ENCODE peak calls at places on chromosomes 4 and X, in nine cellular contexts. C is astrocyte, M is heart right ventricle, K is hepatocyte, A is breast epithelium, D is endodermal cell, Q is adrenal gland, J is left lung, L is foreskin keratinocyte. S is an unnamed sample.

GRCh38 chr4:3661989-3662388 is 104.2 kb upstream of the ADRA2C start:
- DNase-seq in D (no peak), C (no peak), A (no peak), J (no peak), Q (no peak), L (no peak), M (no peak), K (no peak), S (no peak)

GRCh38 chr4:98937977-98938376 is 9.0 kb upstream of the EIF4E start:
- DNase-seq in Q (no peak), M (no peak), J (no peak), D (no peak), A (no peak), C (no peak), K (no peak), L (no peak), S (no peak)

GRCh38 chrX:115553171-115553570 is 7.8 kb upstream of the PLS3 start:
- DNase-seq in J (no peak), D (no peak), C (no peak), A (no peak), K (no peak), L (no peak), M (no peak), Q (no peak), S (no peak)

GRCh38 chr4:77355731-77356130 is 198.7 kb downstream of the CCNG2 start:
- DNase-seq in M (no peak), D (no peak), L (peak; percentile 78), A (no peak), Q (no peak), K (no peak), J (no peak), C (no peak), S (no peak)

GRCh38 chr4:9898596-9899345 is 117.3 kb downstream of the DRD5 start:
- DNase-seq in A (no peak), J (peak; percentile 55), K (peak; percentile 74), M (peak; percentile 65), D (peak; percentile 91), Q (peak; percentile 79), L (peak; percentile 24), C (no peak), S (no peak)

GRCh38 chrX:19535481-19535880 is 20.2 kb upstream of the MAP3K15 start:
- DNase-seq in C (no peak), Q (peak; percentile 35), L (no peak), M (no peak), K (peak; percentile 28), D (no peak), J (no peak), A (no peak), S (no peak)

GRCh38 chr4:110792036-110792435 is 169.2 kb upstream of the PITX2 start:
- DNase-seq in K (no peak), Q (no peak), M (no peak), J (no peak), L (no peak), A (no peak), C (no peak), D (no peak), S (no peak)

GRCh38 chrX:26649534-26649933 is 433.6 kb downstream of the MAGEB5 start:
- DNase-seq in J (no peak), M (no peak), C (no peak), L (no peak), A (no peak), K (peak; percentile 9), Q (peak; percentile 1), D (no peak), S (no peak)

GRCh38 chr4:86451560-86452322 is 91.9 kb upstream of the MAPK10 start:
- DNase-seq in Q (no peak), D (peak; percentile 59), C (peak; percentile 8), A (no peak), M (no peak), K (no peak), L (peak; percentile 83), J (no peak), S (no peak)

GRCh38 chr4:36243355-36244256 is 708 bp downstream of the ARAP2 start:
- DNase-seq in L (peak; percentile 59), J (peak; percentile 60), K (peak; percentile 68), Q (peak; percentile 23), A (peak; percentile 54), C (peak; percentile 53), M (peak; percentile 63), D (no peak), S (no peak)

GRCh38 chrX:115988825-115989224 is 181.7 kb upstream of the AGTR2 start:
- DNase-seq in L (no peak), C (no peak), Q (no peak), K (no peak), A (no peak), J (no peak), D (no peak), M (no peak), S (no peak)

GRCh38 chrX:12007881-12008280 is 130.4 kb upstream of the FRMPD4 start:
- DNase-seq in Q (no peak), L (peak; percentile 78), C (peak; percentile 89), J (no peak), M (no peak), K (no peak), A (no peak), D (no peak), S (no peak)

GRCh38 chr4:121597346-121597934 is 99.3 kb downstream of the ANXA5 start:
- DNase-seq in K (no peak), D (no peak), Q (no peak), J (no peak), C (peak; percentile 67), A (no peak), L (peak; percentile 87), M (no peak), S (no peak)

GRCh38 chrX:41265615-41266014 is 68.3 kb upstream of the DDX3X start:
- DNase-seq in K (no peak), M (peak; percentile 4), D (no peak), C (peak; percentile 67), Q (peak; percentile 55), J (no peak), L (no peak), A (no peak), S (peak; percentile 76)

GRCh38 chr4:8379281-8379680 is 61.2 kb downstream of the ACOX3 start:
- DNase-seq in J (peak; percentile 19), L (no peak), D (no peak), K (no peak), A (no peak), M (no peak), C (no peak), Q (no peak), S (no peak)

GRCh38 chr4:18957721-18958120 is 936.2 kb upstream of the LCORL start:
- DNase-seq in A (no peak), K (no peak), J (no peak), M (no peak), L (no peak), C (no peak), D (no peak), Q (no peak), S (no peak)

GRCh38 chr4:152535236-152535902 is 523 bp downstream of the FBXW7 start:
- DNase-seq in M (peak; percentile 17), A (no peak), D (no peak), C (no peak), K (peak; percentile 42), L (no peak), Q (peak; percentile 9), J (peak; percentile 37), S (no peak)

GRCh38 chr4:187128226-187128625 is 404.6 kb upstream of the FAT1 start:
- DNase-seq in C (peak; percentile 75), M (no peak), L (peak; percentile 98), A (no peak), D (no peak), J (no peak), Q (no peak), K (no peak), S (no peak)

GRCh38 chr4:81516241-81516640 is 44.5 kb upstream of the RASGEF1B start:
- DNase-seq in D (no peak), A (no peak), Q (no peak), L (no peak), K (no peak), J (no peak), C (no peak), M (no peak), S (no peak)

GRCh38 chr4:151356510-151356909 is 31.1 kb upstream of the SH3D19 start:
- DNase-seq in D (no peak), A (no peak), J (no peak), C (peak; percentile 12), M (no peak), Q (peak; percentile 5), K (no peak), L (peak; percentile 54), S (no peak)

GRCh38 chr4:80471701-80472100 is 136.2 kb downstream of the CFAP299 start:
- DNase-seq in Q (no peak), J (peak; percentile 52), M (no peak), K (peak; percentile 58), D (peak; percentile 83), L (peak; percentile 4), A (peak; percentile 60), C (peak; percentile 18), S (no peak)

GRCh38 chrX:23896983-23897382 is 10.8 kb downstream of the APOO start:
- DNase-seq in A (no peak), K (no peak), M (no peak), J (no peak), L (no peak), D (no peak), C (peak; percentile 36), Q (no peak), S (no peak)
- H3K4me1 ChIP-seq in A (no peaks in the 10 kb centered on the region), K (peaks cover 26% of the 10 kb centered on the region), M (peaks cover 22% of the 10 kb centered on the region), J (peaks cover 23% of the 10 kb centered on the region), L (peaks cover 19% of the 10 kb centered on the region), D (peaks cover 5% of the 10 kb centered on the region), C (peaks cover 27% of the 10 kb centered on the region), Q (peaks cover 33% of the 10 kb centered on the region), S (peaks cover 11% of the 10 kb centered on the region)

GRCh38 chrX:10648608-10649007 is 28.2 kb upstream of the MID1 start:
- DNase-seq in Q (no peak), C (peak; percentile 14), M (no peak), J (no peak), L (no peak), K (peak; percentile 24), D (no peak), A (no peak), S (no peak)
- TF ChIP-seq CTCF in Q (no peak), C (no peak), M (no peak), J (no peak), L (no peak), K (no peak), D (no peak), A (no peak), S (no peak)

GRCh38 chrX:129768586-129769466 is 10.9 kb upstream of the SASH3 start:
- DNase-seq in A (no peak), D (no peak), M (no peak), K (no peak), C (peak; percentile 29), Q (no peak), J (no peak), L (no peak), S (no peak)
- H3K4me1 ChIP-seq in A (no peaks in the 10 kb centered on the region), D (no peaks in the 10 kb centered on the region), M (peaks cover 43% of the 10 kb centered on the region), K (no peaks in the 10 kb centered on the region), C (no peaks in the 10 kb centered on the region), Q (no peaks in the 10 kb centered on the region), J (peaks cover 10% of the 10 kb centered on the region), L (no peaks in the 10 kb centered on the region), S (no peaks in the 10 kb centered on the region)

GRCh38 chr4:22637306-22637705 is 55.4 kb upstream of the GBA3 start:
- DNase-seq in C (no peak), Q (no peak), L (no peak), D (no peak), A (no peak), K (no peak), J (no peak), M (no peak), S (no peak)

GRCh38 chr4:22634541-22635181 is 58.1 kb upstream of the GBA3 start:
- DNase-seq in M (no peak), L (no peak), D (no peak), A (no peak), C (no peak), J (no peak), K (no peak), Q (no peak), S (no peak)

GRCh38 chr4:22635692-22636091 is 57.0 kb upstream of the GBA3 start:
- DNase-seq in C (no peak), A (no peak), D (peak; percentile 60), K (no peak), Q (no peak), M (no peak), L (no peak), J (no peak), S (no peak)
- TF ChIP-seq CTCF in C (no peak), A (no peak), D (peak; percentile 59), K (no peak), Q (no peak), M (no peak), L (no peak), J (no peak), S (no peak)